ENCODE peak calls at places on chromosomes 3 and 15, in five cellular contexts. E is transverse colon, U is GM12892, I is sigmoid colon, Y is breast epithelium. P is an unnamed sample.

GRCh38 chr3:65166531-65166930 is 478.7 kb upstream of the ADAMTS9 start:
- DNase-seq in I (no peak), U (no peak), E (no peak), Y (no peak), P (no peak)

GRCh38 chr3:141575879-141576743 is 89.3 kb downstream of the RASA2 start:
- DNase-seq in E (no peak), Y (no peak), I (no peak), U (no peak), P (no peak)

GRCh38 chr15:81016253-81017068 is 15.7 kb downstream of the TLNRD1 start:
- DNase-seq in I (no peak), E (no peak), Y (no peak), U (no peak), P (no peak)

GRCh38 chr3:143977326-143978262 is 6.0 kb downstream of the DIPK2A start:
- DNase-seq in Y (no peak), E (no peak), U (no peak), I (no peak), P (no peak)

GRCh38 chr3:107309312-107309711 is 67.9 kb upstream of the CCDC54 start:
- DNase-seq in I (no peak), U (no peak), E (no peak), Y (no peak), P (no peak)

GRCh38 chr3:101824691-101825090 is 24.6 kb upstream of the NFKBIZ start:
- DNase-seq in E (no peak), I (no peak), Y (no peak), U (no peak), P (no peak)

GRCh38 chr3:39086066-39086657 is 21.3 kb downstream of the GORASP1 start:
- DNase-seq in E (no peak), U (no peak), Y (no peak), I (no peak), P (peak)

GRCh38 chr15:48976444-48977088 is 12.8 kb upstream of the SHC4 start:
- DNase-seq in U (no peak), I (no peak), Y (no peak), E (no peak), P (peak)

GRCh38 chr15:90956551-90957104 is 1.9 kb downstream of the RCCD1 start:
- DNase-seq in Y (peak), E (peak), U (peak), I (peak), P (no peak)

GRCh38 chr15:87597346-87598052 is 659.0 kb downstream of the NTRK3 start:
- DNase-seq in E (no peak), I (no peak), U (no peak), Y (no peak), P (no peak)

GRCh38 chr3:15064299-15064834 is 748 bp downstream of the MRPS25 start:
- DNase-seq in Y (no peak), I (no peak), E (peak), U (peak), P (no peak)
- TF ChIP-seq POLR2AphosphoS5 in Y (no peak), I (no peak), E (no peak), U (no peak), P (no peak)

DNA sequence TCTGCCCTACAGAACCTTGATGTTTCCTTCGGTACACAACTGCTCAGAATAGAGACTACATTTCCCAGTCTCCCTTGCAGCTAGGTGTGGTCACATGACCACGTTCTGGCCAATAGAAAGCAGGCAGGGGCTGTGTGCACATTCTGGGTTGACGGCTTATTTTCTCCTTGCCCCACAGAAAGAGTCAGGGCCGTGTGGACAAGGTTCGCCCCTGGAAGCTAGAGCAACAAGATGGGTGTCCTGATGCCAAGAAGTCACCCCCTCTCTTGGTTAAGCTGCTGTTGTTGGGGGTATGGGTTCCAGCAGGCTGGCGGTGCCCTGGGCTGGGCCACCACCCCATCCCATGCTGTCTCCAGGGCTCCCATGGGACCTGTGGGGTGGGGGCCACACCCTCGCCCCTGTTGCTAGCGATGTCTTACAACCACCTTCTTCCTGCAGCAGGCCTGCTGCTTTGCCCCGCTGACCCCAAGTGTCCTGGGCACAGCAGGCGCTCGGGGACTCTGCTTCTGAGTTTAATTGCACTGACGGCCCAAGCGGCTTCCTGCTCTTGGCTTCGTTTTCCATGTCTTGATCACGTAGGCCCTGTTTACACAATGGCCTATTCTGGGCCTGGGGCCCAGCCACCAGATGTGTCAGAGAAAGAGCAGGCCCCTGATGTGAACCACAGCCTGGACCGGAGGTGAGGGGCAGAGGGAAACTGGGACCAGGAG is 24.9 kb downstream of the ABTB1 start:
- DNase-seq in I (peak), U (peak), E (peak), Y (no peak), P (peak)
- TF ChIP-seq POLR2AphosphoS5 in I (peak), U (no peak), E (peak), Y (peak), P (peak)

GRCh38 chr15:92074646-92075045 is 221.1 kb downstream of the SLCO3A1 start:
- DNase-seq in E (no peak), Y (no peak), I (no peak), U (no peak), P (no peak)
- TF ChIP-seq POLR2AphosphoS5 in E (no peak), Y (no peak), I (no peak), U (no peak), P (no peak)

GRCh38 chr15:99454107-99454809 is 111.5 kb upstream of the MEF2A start:
- DNase-seq in Y (peak), U (no peak), E (no peak), I (peak), P (no peak)

GRCh38 chr15:99452010-99452409 is 113.8 kb upstream of the MEF2A start:
- DNase-seq in I (peak), E (no peak), Y (no peak), U (no peak), P (no peak)

GRCh38 chr15:99453646-99454045 is 112.1 kb upstream of the MEF2A start:
- DNase-seq in U (no peak), I (peak), E (no peak), Y (no peak), P (no peak)

GRCh38 chr15:99451484-99451883 is 114.3 kb upstream of the MEF2A start:
- DNase-seq in U (no peak), I (peak), Y (no peak), E (no peak), P (no peak)

GRCh38 chr15:99452728-99453643 is 112.8 kb upstream of the MEF2A start:
- DNase-seq in I (peak), E (peak), Y (peak), U (peak), P (peak)
- TF ChIP-seq POLR2AphosphoS5 in I (peak), E (no peak), Y (peak), U (peak), P (peak)

GRCh38 chr15:72155021-72155621 is 36.9 kb downstream of the SENP8 start:
- DNase-seq in E (peak), Y (peak), I (peak), U (no peak), P (no peak)
- TF ChIP-seq POLR2AphosphoS5 in E (peak), Y (peak), I (peak), U (no peak), P (peak)

GRCh38 chr15:63895787-63896218 is 62.1 kb upstream of the HERC1 start:
- DNase-seq in U (no peak), Y (no peak), E (no peak), I (no peak), P (no peak)

GRCh38 chr15:63895194-63895593 is 61.4 kb upstream of the HERC1 start:
- DNase-seq in E (no peak), Y (no peak), I (no peak), U (no peak), P (no peak)

GRCh38 chr15:63894662-63894949 is 60.9 kb upstream of the HERC1 start:
- DNase-seq in Y (no peak), U (no peak), I (no peak), E (no peak), P (no peak)

GRCh38 chr15:63893866-63894661 is 60.3 kb upstream of the HERC1 start:
- DNase-seq in I (no peak), Y (no peak), U (no peak), E (no peak), P (no peak)

DNA sequence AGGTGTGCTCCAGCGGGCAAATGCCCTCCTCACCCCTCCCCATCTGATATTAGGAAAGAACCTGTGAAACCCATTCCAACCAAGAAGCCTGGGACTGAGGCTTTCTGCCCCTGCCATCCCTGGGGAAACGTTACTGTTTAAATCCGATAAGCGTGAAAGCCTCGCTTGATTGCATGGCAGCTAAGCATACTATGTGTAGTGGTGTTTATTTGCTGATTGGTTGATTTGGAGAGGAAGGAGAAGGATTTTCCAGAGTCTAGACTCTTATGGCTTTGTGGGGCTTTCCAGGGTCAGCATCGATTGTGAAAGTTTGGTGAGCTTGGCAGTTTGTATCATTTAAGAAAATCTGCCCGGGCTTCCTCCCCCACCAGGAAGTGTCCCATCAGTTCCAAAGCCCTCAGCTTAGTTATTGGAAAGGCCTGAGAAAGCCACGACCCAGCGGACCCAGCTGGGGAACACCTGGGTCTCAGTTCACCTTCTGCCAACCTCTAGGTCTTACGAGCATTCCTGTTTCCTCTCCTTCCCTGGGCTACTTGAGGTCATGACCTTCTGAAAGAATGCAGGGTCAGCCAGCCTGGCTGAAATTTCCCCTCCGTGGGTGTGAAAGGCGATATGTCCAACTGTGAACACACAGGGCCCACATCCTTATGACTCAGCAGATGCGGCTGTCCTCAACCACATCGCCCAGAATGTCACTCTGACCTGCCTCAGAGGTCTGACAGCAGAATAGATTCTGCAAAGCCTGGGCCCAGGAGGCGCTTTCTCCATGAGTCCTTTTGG is 62.8 kb upstream of the HERC1 start:
- DNase-seq in I (no peak), U (peak), E (peak), Y (no peak), P (no peak)
- TF ChIP-seq POLR2AphosphoS5 in I (no peak), U (no peak), E (no peak), Y (no peak), P (no peak)

GRCh38 chr3:180679178-180680096 is at the start of gene CCDC39:
- DNase-seq in Y (peak), I (peak), E (peak), U (peak), P (no peak)
- TF ChIP-seq POLR2AphosphoS5 in Y (no peak), I (no peak), E (no peak), U (no peak), P (no peak)

GRCh38 chr3:72887723-72888545 is at the start of gene GXYLT2:
- DNase-seq in Y (no peak), I (peak), U (peak), E (peak), P (no peak)
- TF ChIP-seq POLR2AphosphoS5 in Y (no peak), I (no peak), U (no peak), E (no peak), P (no peak)

GRCh38 chr3:46888705-46889104 is 11.2 kb downstream of the PTH1R start:
- DNase-seq in U (no peak), E (no peak), I (no peak), Y (no peak), P (no peak)
- TF ChIP-seq POLR2AphosphoS5 in U (no peak), E (no peak), I (no peak), Y (no peak), P (no peak)

GRCh38 chr3:53219897-53220483 is 35.8 kb downstream of the TKT start:
- DNase-seq in Y (peak), E (peak), I (peak), U (peak), P (no peak)

GRCh38 chr3:53223025-53223424 is 32.8 kb downstream of the TKT start:
- DNase-seq in Y (no peak), I (no peak), E (no peak), U (no peak), P (no peak)

GRCh38 chr3:53221827-53222182 is 34.0 kb downstream of the TKT start:
- DNase-seq in E (no peak), U (no peak), I (no peak), Y (no peak), P (no peak)

GRCh38 chr3:53222183-53222901 is 33.5 kb downstream of the TKT start:
- DNase-seq in E (no peak), Y (no peak), I (no peak), U (no peak), P (no peak)

DNA sequence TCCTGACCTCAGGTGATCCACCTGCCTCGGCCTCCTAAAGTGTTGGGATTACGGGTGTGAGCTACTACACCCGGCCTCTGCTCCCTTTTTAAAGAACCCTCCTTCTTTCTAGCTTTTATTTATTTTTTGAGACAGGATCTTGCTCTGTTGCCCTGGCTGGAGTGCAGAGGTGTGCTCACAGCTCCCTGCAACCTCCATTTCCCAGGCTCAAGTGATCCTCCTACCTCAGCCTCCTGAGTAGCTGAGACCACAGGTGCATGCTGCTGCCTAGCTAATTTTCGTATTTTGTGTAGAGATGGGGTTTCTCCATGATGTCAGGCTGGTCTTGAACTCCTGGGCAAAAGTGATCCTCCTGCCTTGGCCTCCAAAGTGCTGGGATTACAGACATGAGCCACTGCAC is 34.5 kb downstream of the TKT start:
- DNase-seq in I (no peak), E (no peak), U (no peak), Y (no peak), P (no peak)
- TF ChIP-seq POLR2AphosphoS5 in I (no peak), E (no peak), U (no peak), Y (no peak), P (no peak)

P was measured in esophagus muscularis mucosa.